ENCODE peak calls at places on chromosome 18, in nine cellular contexts. F, U, A, M, B, P, C, G and Y are unnamed samples.

GRCh38 chr18:43422483-43422882 is 145.2 kb upstream of the SYT4 start:
- DNase-seq in A (no peak), C (peak; percentile 5), U (no peak), P (no peak), G (peak; percentile 5), M (peak; percentile 53), B (no peak), F (no peak), Y (peak; percentile 8)

GRCh38 chr18:39773656-39774055 is 2181.4 kb upstream of the PIK3C3 start:
- DNase-seq in B (no peak), A (no peak), P (no peak), M (no peak), C (no peak), U (no peak), F (no peak), G (peak; percentile 30), Y (peak; percentile 74)

GRCh38 chr18:33051397-33051796 is 278.6 kb upstream of the KLHL14 start:
- DNase-seq in F (no peak), M (peak; percentile 61), U (no peak), A (no peak), G (no peak), P (no peak), C (no peak), B (no peak), Y (no peak)

GRCh38 chr18:24344509-24344908 is 53.1 kb downstream of the OSBPL1A start:
- DNase-seq in B (no peak), U (no peak), G (no peak), F (no peak), C (no peak), A (no peak), P (no peak), M (no peak), Y (no peak)

GRCh38 chr18:61530681-61531080 is 197.5 kb downstream of the CDH20 start:
- DNase-seq in P (no peak), C (no peak), F (no peak), M (no peak), A (no peak), G (no peak), B (no peak), U (no peak), Y (no peak)

GRCh38 chr18:74562775-74563174 is 28.5 kb downstream of the CNDP1 start:
- DNase-seq in A (no peak), F (no peak), M (no peak), U (no peak), B (no peak), P (no peak), C (no peak), G (no peak), Y (no peak)

GRCh38 chr18:57125627-57126026 is 21.3 kb upstream of the BOD1L2 start:
- DNase-seq in U (no peak), G (no peak), B (no peak), F (no peak), A (no peak), M (no peak), P (no peak), C (no peak), Y (no peak)

GRCh38 chr18:40293311-40293710 is 1661.7 kb upstream of the PIK3C3 start:
- DNase-seq in G (no peak), F (no peak), A (no peak), M (no peak), B (no peak), P (no peak), U (no peak), C (no peak), Y (peak; percentile 12)

GRCh38 chr18:79275992-79276391 is 119.7 kb upstream of the NFATC1 start:
- DNase-seq in U (no peak), C (no peak), A (no peak), M (no peak), G (no peak), P (no peak), B (no peak), F (no peak), Y (peak; percentile 36)

GRCh38 chr18:4433762-4434161 is 21.3 kb downstream of the DLGAP1 start:
- DNase-seq in B (no peak), P (no peak), U (no peak), A (no peak), G (peak; percentile 80), M (no peak), F (no peak), C (no peak), Y (no peak)

GRCh38 chr18:76835380-76835779 is 13.0 kb downstream of the ZNF236 start:
- DNase-seq in M (no peak), G (no peak), F (no peak), U (no peak), P (no peak), C (no peak), B (no peak), A (no peak), Y (no peak)

GRCh38 chr18:56831988-56832387 is 180.8 kb downstream of the WDR7 start:
- DNase-seq in C (no peak), F (no peak), U (no peak), G (peak; percentile 47), B (no peak), A (no peak), P (no peak), M (no peak), Y (no peak)

GRCh38 chr18:34806527-34806926 is 96.4 kb downstream of the DTNA start:
- DNase-seq in U (no peak), A (no peak), B (no peak), M (no peak), F (no peak), C (no peak), G (no peak), P (no peak), Y (no peak)